ENCODE peak calls at places on chromosomes 2 and 18, in four cellular contexts. M is epithelial cell of esophagus, F is fibroblast of mammary gland, R is GM12864. P is an unnamed sample.

GRCh38 chr2:179802483-179802882 is 58.9 kb downstream of the ZNF385B start:
- DNase-seq in M (no peak), F (no peak), R (no peak), P (no peak)

GRCh38 chr2:22800422-22800821 is 584.6 kb upstream of the KLHL29 start:
- DNase-seq in R (no peak), M (no peak), F (no peak), P (no peak)

GRCh38 chr2:85089464-85090072 is 43.6 kb upstream of the TCF7L1 start:
- DNase-seq in R (no peak), M (no peak), F (no peak), P (no peak)

GRCh38 chr2:239302808-239303557 is 97.8 kb downstream of the HDAC4 start:
- DNase-seq in R (no peak), F (no peak), M (no peak), P (no peak)

GRCh38 chr2:240730506-240731326 is 39.0 kb downstream of the AQP12A start:
- DNase-seq in R (no peak), F (no peak), M (no peak), P (no peak)

GRCh38 chr18:37188016-37188791 is 359.3 kb downstream of the KIAA1328 start:
- DNase-seq in F (peak; percentile 1), M (no peak), R (no peak), P (no peak)

GRCh38 chr18:48754993-48755473 is 195.7 kb downstream of the SMAD7 start:
- DNase-seq in M (no peak), F (no peak), R (peak; percentile 18), P (peak; percentile 51)

GRCh38 chr2:102056079-102056581 is 64.4 kb downstream of the IL1R2 start:
- DNase-seq in M (no peak), F (no peak), R (no peak), P (peak; percentile 87)

GRCh38 chr2:102122115-102122514 is 20.4 kb upstream of the IL1R1 start:
- DNase-seq in M (peak; percentile 74), F (peak; percentile 96), R (no peak), P (peak; percentile 94)

GRCh38 chr18:9449580-9449979 is 25.7 kb upstream of the RALBP1 start:
- DNase-seq in M (no peak), F (peak; percentile 32), R (no peak), P (no peak)

GRCh38 chr2:151733781-151734672 is at the start of gene NEB:
- DNase-seq in F (no peak), M (no peak), R (no peak), P (no peak)

GRCh38 chr2:186806591-186806990 is 42.4 kb downstream of the ZSWIM2 start:
- DNase-seq in M (no peak), F (no peak), R (no peak), P (no peak)

GRCh38 chr2:160076239-160076638 is 13.8 kb upstream of the PLA2R1 start:
- DNase-seq in R (no peak), F (no peak), M (no peak), P (no peak)

GRCh38 chr18:78352905-78353304 is 626.7 kb upstream of the SALL3 start:
- DNase-seq in R (no peak), F (no peak), M (no peak), P (no peak)

GRCh38 chr18:1455605-1456004 is 550.9 kb downstream of the ADCYAP1 start:
- DNase-seq in F (no peak), M (no peak), R (no peak), P (no peak)

GRCh38 chr2:241232736-241233575 is 44.5 kb downstream of the ANO7 start:
- DNase-seq in R (no peak), F (no peak), M (no peak), P (no peak)

GRCh38 chr2:166593403-166593802 is 99.4 kb upstream of the SCN7A start:
- DNase-seq in R (no peak), M (peak; percentile 62), F (peak; percentile 76), P (peak; percentile 79)

GRCh38 chr2:42797281-42797680 is 4.9 kb upstream of the HAAO start:
- DNase-seq in R (no peak), M (no peak), F (no peak), P (no peak)

GRCh38 chr2:240567872-240568677 is at the start of gene RNPEPL1:
- DNase-seq in M (peak; percentile 59), F (no peak), R (no peak), P (no peak)

GRCh38 chr18:49174478-49174877 is 223.7 kb upstream of the SMAD7 start:
- DNase-seq in M (peak; percentile 50), R (no peak), F (peak; percentile 94), P (peak; percentile 96)

GRCh38 chr2:236552586-236552985 is 17.0 kb upstream of the ACKR3 start:
- DNase-seq in R (no peak), M (no peak), F (no peak), P (no peak)

GRCh38 chr2:95700554-95700953 is 108.8 kb downstream of the TRIM43 start:
- DNase-seq in R (no peak), M (peak; percentile 7), F (no peak), P (no peak)

GRCh38 chr2:191501390-191502168 is 176.4 kb upstream of the NABP1 start:
- DNase-seq in M (peak; percentile 56), F (peak; percentile 75), R (no peak), P (peak; percentile 84)

GRCh38 chr18:6661692-6662415 is 67.7 kb upstream of the ARHGAP28 start:
- DNase-seq in F (no peak), R (no peak), M (no peak), P (no peak)

GRCh38 chr2:160970052-160970846 is 190.0 kb upstream of the TANK start:
- DNase-seq in F (peak; percentile 83), R (no peak), M (peak; percentile 67), P (peak; percentile 95)

GRCh38 chr2:53460347-53460746 is 307.3 kb upstream of the CHAC2 start:
- DNase-seq in F (no peak), M (peak; percentile 15), R (no peak), P (no peak)

GRCh38 chr2:117411983-117412382 is 402.5 kb upstream of the DDX18 start:
- DNase-seq in F (no peak), M (no peak), R (no peak), P (no peak)

GRCh38 chr2:64311948-64312621 is 141.9 kb upstream of the LGALSL start:
- DNase-seq in R (no peak), F (peak; percentile 96), M (peak; percentile 99), P (peak; percentile 88)

GRCh38 chr2:149732001-149732685 is 144.6 kb upstream of the MMADHC start:
- DNase-seq in F (peak; percentile 91), R (no peak), M (peak; percentile 94), P (peak; percentile 87)

GRCh38 chr2:239271471-239272255 is 129.2 kb downstream of the HDAC4 start:
- DNase-seq in M (no peak), F (peak; percentile 64), R (no peak), P (peak; percentile 44)

GRCh38 chr2:7748717-7749415 is 831.7 kb downstream of the RNF144A start:
- DNase-seq in M (peak; percentile 95), R (peak; percentile 38), F (peak; percentile 31), P (no peak)

GRCh38 chr2:138503652-138504051 is 2.1 kb downstream of the SPOPL start:
- DNase-seq in M (no peak), F (no peak), R (no peak), P (no peak)

GRCh38 chr2:138504092-138504491 is 2.5 kb downstream of the SPOPL start:
- DNase-seq in M (no peak), R (no peak), F (no peak), P (no peak)

GRCh38 chr2:138503087-138503442 is 1.5 kb downstream of the SPOPL start:
- DNase-seq in F (no peak), R (no peak), M (peak; percentile 49), P (no peak)

GRCh38 chr2:138502253-138503086 is 900 bp downstream of the SPOPL start:
- DNase-seq in M (peak; percentile 48), R (no peak), F (no peak), P (no peak)

DNA sequence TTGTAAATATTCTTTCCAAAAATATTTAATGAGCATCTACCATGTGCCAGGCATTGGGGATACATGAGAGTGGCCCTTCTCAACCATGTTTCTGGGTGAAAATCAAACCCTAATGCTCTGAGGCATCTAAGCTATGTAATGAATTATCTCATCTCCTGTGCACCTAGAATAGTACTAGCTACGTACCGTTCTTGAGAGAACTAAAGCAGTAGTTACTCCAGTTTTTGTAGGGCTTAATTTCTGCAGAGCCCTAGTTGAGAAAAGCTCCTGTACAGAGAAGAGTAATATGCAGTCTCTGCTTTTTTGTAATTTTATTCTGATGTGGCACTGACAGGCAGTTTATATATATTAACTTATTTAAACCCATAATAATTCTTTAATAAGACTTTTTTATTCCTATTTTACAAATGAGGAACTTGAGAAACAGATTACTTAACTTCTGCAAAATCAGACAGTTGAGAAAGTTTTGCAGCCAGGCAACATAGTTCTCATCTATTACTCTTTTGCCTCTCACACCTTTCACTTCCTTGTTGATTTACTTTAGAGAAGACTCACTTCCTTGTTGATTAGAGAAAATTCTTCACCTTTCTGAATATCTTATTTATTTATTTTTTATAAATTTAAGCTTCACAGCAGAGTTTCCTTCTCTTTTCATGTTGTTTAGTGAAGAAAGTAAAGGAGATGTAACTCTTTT is 3.1 kb downstream of the SPOPL start:
- DNase-seq in F (no peak), R (peak; percentile 53), M (peak; percentile 35), P (no peak)
- H3K4me3 ChIP-seq in F (no peak overlapping the region), R (peak overlapping the region; percentile 70), M (no peak overlapping the region), P (no peak overlapping the region)

GRCh38 chr2:216116418-216116817 is 7.3 kb downstream of the XRCC5 start:
- DNase-seq in M (no peak), R (no peak), F (no peak), P (no peak)
- H3K4me3 ChIP-seq in M (no peak overlapping the region), R (no peak overlapping the region), F (no peak overlapping the region), P (no peak overlapping the region)

GRCh38 chr2:98463081-98463481 is 18.4 kb downstream of the INPP4A start:
- DNase-seq in M (no peak), F (no peak), R (no peak), P (no peak)
- H3K4me3 ChIP-seq in M (no peak overlapping the region), F (no peak overlapping the region), R (no peak overlapping the region), P (no peak overlapping the region)

DNA sequence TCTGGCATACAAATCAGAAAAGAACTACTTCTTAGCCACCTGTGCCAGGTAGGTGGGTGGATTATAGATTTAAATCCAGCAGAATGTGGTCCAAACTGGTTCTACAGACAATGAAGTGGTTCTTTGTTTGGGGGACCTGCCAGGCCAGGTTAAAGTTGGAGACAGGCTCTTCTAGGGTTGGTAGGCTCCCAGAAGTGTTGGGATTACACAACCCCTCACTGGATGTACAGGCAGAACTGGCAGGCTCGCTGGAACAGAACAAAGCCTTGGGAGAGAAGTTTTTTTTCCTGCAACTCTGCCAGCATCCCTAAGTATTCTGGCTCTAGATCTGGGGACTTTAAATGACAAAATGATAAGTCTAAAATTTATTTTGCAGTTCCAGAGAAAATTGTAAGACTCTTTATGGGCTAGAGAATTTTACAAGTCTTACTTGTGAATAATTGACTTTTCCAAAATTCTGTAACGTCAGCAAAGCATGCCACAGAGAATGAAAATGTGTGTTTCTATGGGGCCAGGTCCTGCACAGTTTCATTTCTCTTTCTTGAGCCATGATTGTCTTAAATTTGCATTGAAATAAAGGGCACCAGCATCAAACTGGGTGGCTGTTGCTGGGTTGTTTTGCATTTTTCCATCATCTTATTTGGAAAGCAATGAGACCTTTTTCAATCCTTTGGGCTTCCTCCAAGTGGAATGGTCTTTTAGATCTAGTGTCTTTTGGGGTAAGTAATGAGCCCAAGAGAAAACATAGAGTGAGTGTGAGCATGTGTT is 32.2 kb upstream of the ATL2 start:
- DNase-seq in F (no peak), R (peak; percentile 37), M (peak; percentile 68), P (peak; percentile 31)
- H3K4me3 ChIP-seq in F (no peak overlapping the region), R (no peak overlapping the region), M (no peak overlapping the region), P (no peak overlapping the region)

P was measured in fibroblast of the aortic adventitia.